ENCODE peak calls at places on chromosome 14, in six cellular contexts. R is stimulated activated CD8-positive, alpha-beta memory T cell treated with anti-CD3 and anti-CD28 coated beads, Interleukin-2, amount 100 ng/mL, for 48 hours; U is ELR; T is stimulated activated CD4-positive, alpha-beta T cell treated with anti-CD3 and anti-CD28 coated beads, Interleukin-4, amount 100 ng/mL, for 48 hours; W is T1000; O is GM23248. Z is an unnamed sample.

GRCh38 chr14:32259368-32260013 is 56.4 kb upstream of the RNU6-8 start:
- DNase-seq in R (no peak), U (peak; percentile 77), T (no peak), W (peak; percentile 14), O (peak; percentile 57), Z (no peak)

GRCh38 chr14:26841920-26842741 is 244.3 kb upstream of the NOVA1 start:
- DNase-seq in R (no peak), U (peak; percentile 76), T (no peak), W (peak; percentile 65), O (peak; percentile 96), Z (peak; percentile 17)

GRCh38 chr14:51044961-51045360 is 49.9 kb downstream of the TRIM9 start:
- DNase-seq in R (no peak), U (no peak), T (no peak), W (no peak), O (peak; percentile 14), Z (no peak)

GRCh38 chr14:38646391-38646790 is 390.5 kb upstream of the CLEC14A start:
- DNase-seq in R (no peak), U (no peak), T (no peak), W (no peak), O (peak; percentile 2), Z (no peak)

GRCh38 chr14:63542231-63542999 is 762 bp downstream of the PPP2R5E start:
- DNase-seq in R (no peak), U (peak; percentile 49), T (peak; percentile 5), W (no peak), O (peak; percentile 65), Z (peak; percentile 58)

GRCh38 chr14:104596927-104597351 is 7.6 kb downstream of the TMEM179 start:
- DNase-seq in R (no peak), U (no peak), T (no peak), W (no peak), O (no peak), Z (no peak)

GRCh38 chr14:99862111-99862510 is 68.9 kb downstream of the EML1 start:
- DNase-seq in R (no peak), U (peak; percentile 40), T (no peak), W (no peak), O (no peak), Z (peak; percentile 90)

GRCh38 chr14:88937706-88938105 is 113.3 kb downstream of the TTC8 start:
- DNase-seq in R (no peak), U (peak; percentile 18), T (no peak), W (no peak), O (no peak), Z (peak; percentile 66)

GRCh38 chr14:68065322-68065721 is 245.7 kb downstream of the RAD51B start:
- DNase-seq in R (no peak), U (no peak), T (no peak), W (no peak), O (no peak), Z (no peak)

GRCh38 chr14:104722938-104723650 is 935 bp upstream of the ADSS1 start:
- DNase-seq in R (no peak), U (no peak), T (no peak), W (no peak), O (no peak), Z (no peak)

GRCh38 chr14:26984318-26985177 is 386.7 kb upstream of the NOVA1 start:
- DNase-seq in R (peak; percentile 3), U (peak; percentile 54), T (peak; percentile 8), W (peak; percentile 39), O (peak; percentile 72), Z (no peak)

GRCh38 chr14:30528119-30528518 is 30.8 kb upstream of the G2E3 start:
- DNase-seq in R (no peak), U (no peak), T (no peak), W (no peak), O (peak; percentile 5), Z (no peak)

GRCh38 chr14:91009501-91010152 is 50.8 kb downstream of the RPS6KA5 start:
- DNase-seq in R (no peak), U (no peak), T (no peak), W (no peak), O (no peak), Z (no peak)

GRCh38 chr14:23104591-23105347 is at the start of gene CIROP:
- DNase-seq in R (no peak), U (no peak), T (no peak), W (no peak), O (peak; percentile 36), Z (no peak)

GRCh38 chr14:54737132-54737711 is 165.4 kb downstream of the GCH1 start:
- DNase-seq in R (no peak), U (peak; percentile 80), T (no peak), W (no peak), O (peak; percentile 73), Z (peak; percentile 71)

GRCh38 chr14:46344327-46344937 is 307.1 kb downstream of the RPL10L start:
- DNase-seq in R (no peak), U (peak; percentile 60), T (no peak), W (no peak), O (peak; percentile 53), Z (no peak)

GRCh38 chr14:77124345-77125274 is 17.0 kb downstream of the ZDHHC22 start:
- DNase-seq in R (peak; percentile 43), U (peak; percentile 34), T (peak; percentile 40), W (no peak), O (peak; percentile 71), Z (peak; percentile 93)

GRCh38 chr14:89765346-89765745 is 189.2 kb downstream of the EFCAB11 start:
- DNase-seq in R (no peak), U (no peak), T (no peak), W (no peak), O (no peak), Z (no peak)

GRCh38 chr14:82224610-82225009 is 691.0 kb upstream of the SEL1L start:
- DNase-seq in R (no peak), U (no peak), T (no peak), W (no peak), O (no peak), Z (no peak)

GRCh38 chr14:68460541-68460940 is 332.3 kb downstream of the ZFP36L1 start:
- DNase-seq in R (no peak), U (no peak), T (no peak), W (no peak), O (no peak), Z (no peak)

GRCh38 chr14:69355955-69356321 is 42.2 kb downstream of the ERH start:
- DNase-seq in R (no peak), U (peak; percentile 16), T (no peak), W (no peak), O (peak; percentile 92), Z (peak; percentile 93)

GRCh38 chr14:29741909-29742401 is 185.7 kb downstream of the PRKD1 start:
- DNase-seq in R (no peak), U (peak; percentile 3), T (no peak), W (no peak), O (peak; percentile 46), Z (no peak)